ENCODE peak calls at places on chromosomes 16 and 17, in eight cellular contexts. One of them, this sample, is unnamed.

GRCh38 chr16:55567382-55567781 is 898 bp downstream of the CAPNS2 start:
- DNase-seq in cardiac fibroblast: peak; percentile 89
- DNase-seq in thoracic aorta: no peak
- DNase-seq in amniotic stem cell: no peak
- DNase-seq in NCI-H460: no peak
- DNase-seq in activated CD4-positive, CD25-positive, alpha-beta regulatory T cell treated with anti-CD3 and anti-CD28 coated beads, Interleukin-2, amount 50 U/mL, for 16 hours: no peak
- DNase-seq in HFF-Myc: no peak
- DNase-seq in NCI-H1436: no peak
- DNase-seq in this sample: no peak

GRCh38 chr16:67936124-67936875 is at the start of gene PSMB10:
- DNase-seq in NCI-H460: no peak
- DNase-seq in NCI-H1436: no peak
- DNase-seq in HFF-Myc: no peak
- DNase-seq in amniotic stem cell: peak; percentile 63
- DNase-seq in thoracic aorta: no peak
- DNase-seq in cardiac fibroblast: peak; percentile 69
- DNase-seq in activated CD4-positive, CD25-positive, alpha-beta regulatory T cell treated with anti-CD3 and anti-CD28 coated beads, Interleukin-2, amount 50 U/mL, for 16 hours: no peak
- DNase-seq in this sample: peak; percentile 40

GRCh38 chr16:49757744-49758069 is 98.2 kb downstream of the ZNF423 start:
- DNase-seq in NCI-H460: no peak
- DNase-seq in HFF-Myc: no peak
- DNase-seq in NCI-H1436: no peak
- DNase-seq in activated CD4-positive, CD25-positive, alpha-beta regulatory T cell treated with anti-CD3 and anti-CD28 coated beads, Interleukin-2, amount 50 U/mL, for 16 hours: no peak
- DNase-seq in cardiac fibroblast: no peak
- DNase-seq in amniotic stem cell: no peak
- DNase-seq in thoracic aorta: no peak
- DNase-seq in this sample: no peak

GRCh38 chr17:80720624-80721577 is 176.3 kb downstream of the RPTOR start:
- DNase-seq in thoracic aorta: no peak
- DNase-seq in activated CD4-positive, CD25-positive, alpha-beta regulatory T cell treated with anti-CD3 and anti-CD28 coated beads, Interleukin-2, amount 50 U/mL, for 16 hours: no peak
- DNase-seq in HFF-Myc: no peak
- DNase-seq in amniotic stem cell: no peak
- DNase-seq in NCI-H1436: no peak
- DNase-seq in cardiac fibroblast: peak; percentile 24
- DNase-seq in NCI-H460: peak; percentile 76
- DNase-seq in this sample: no peak

GRCh38 chr17:29091591-29092291 is 48.8 kb downstream of the PIPOX start:
- DNase-seq in amniotic stem cell: no peak
- DNase-seq in cardiac fibroblast: no peak
- DNase-seq in NCI-H1436: peak; percentile 50
- DNase-seq in thoracic aorta: no peak
- DNase-seq in HFF-Myc: no peak
- DNase-seq in NCI-H460: no peak
- DNase-seq in activated CD4-positive, CD25-positive, alpha-beta regulatory T cell treated with anti-CD3 and anti-CD28 coated beads, Interleukin-2, amount 50 U/mL, for 16 hours: no peak
- DNase-seq in this sample: peak; percentile 35

GRCh38 chr16:83717308-83717707 is 90.5 kb upstream of the HSBP1 start:
- DNase-seq in NCI-H460: no peak
- DNase-seq in NCI-H1436: no peak
- DNase-seq in HFF-Myc: no peak
- DNase-seq in activated CD4-positive, CD25-positive, alpha-beta regulatory T cell treated with anti-CD3 and anti-CD28 coated beads, Interleukin-2, amount 50 U/mL, for 16 hours: no peak
- DNase-seq in cardiac fibroblast: no peak
- DNase-seq in thoracic aorta: no peak
- DNase-seq in amniotic stem cell: no peak
- DNase-seq in this sample: no peak

GRCh38 chr17:47231334-47231733 is 22.2 kb downstream of the MYL4 start:
- DNase-seq in activated CD4-positive, CD25-positive, alpha-beta regulatory T cell treated with anti-CD3 and anti-CD28 coated beads, Interleukin-2, amount 50 U/mL, for 16 hours: no peak
- DNase-seq in HFF-Myc: no peak
- DNase-seq in thoracic aorta: no peak
- DNase-seq in amniotic stem cell: no peak
- DNase-seq in NCI-H1436: no peak
- DNase-seq in NCI-H460: no peak
- DNase-seq in cardiac fibroblast: no peak
- DNase-seq in this sample: no peak

GRCh38 chr17:34562387-34562786 is 17.0 kb upstream of the TMEM132E start:
- DNase-seq in thoracic aorta: no peak
- DNase-seq in activated CD4-positive, CD25-positive, alpha-beta regulatory T cell treated with anti-CD3 and anti-CD28 coated beads, Interleukin-2, amount 50 U/mL, for 16 hours: no peak
- DNase-seq in amniotic stem cell: no peak
- DNase-seq in cardiac fibroblast: no peak
- DNase-seq in HFF-Myc: no peak
- DNase-seq in NCI-H1436: no peak
- DNase-seq in NCI-H460: no peak
- DNase-seq in this sample: peak; percentile 38

GRCh38 chr16:85139888-85140339 is 27.6 kb upstream of the CIBAR2 start:
- DNase-seq in thoracic aorta: no peak
- DNase-seq in cardiac fibroblast: no peak
- DNase-seq in amniotic stem cell: no peak
- DNase-seq in NCI-H1436: no peak
- DNase-seq in HFF-Myc: no peak
- DNase-seq in NCI-H460: no peak
- DNase-seq in activated CD4-positive, CD25-positive, alpha-beta regulatory T cell treated with anti-CD3 and anti-CD28 coated beads, Interleukin-2, amount 50 U/mL, for 16 hours: no peak
- DNase-seq in this sample: no peak

GRCh38 chr16:69406780-69407331 is 17.6 kb upstream of the CYB5B start:
- DNase-seq in thoracic aorta: no peak
- DNase-seq in activated CD4-positive, CD25-positive, alpha-beta regulatory T cell treated with anti-CD3 and anti-CD28 coated beads, Interleukin-2, amount 50 U/mL, for 16 hours: no peak
- DNase-seq in NCI-H1436: no peak
- DNase-seq in NCI-H460: no peak
- DNase-seq in HFF-Myc: no peak
- DNase-seq in cardiac fibroblast: no peak
- DNase-seq in amniotic stem cell: no peak
- DNase-seq in this sample: peak; percentile 54

GRCh38 chr16:53090591-53091507 is 36.1 kb downstream of the CHD9 start:
- DNase-seq in thoracic aorta: peak; percentile 86
- DNase-seq in cardiac fibroblast: peak; percentile 100
- DNase-seq in NCI-H1436: no peak
- DNase-seq in NCI-H460: no peak
- DNase-seq in HFF-Myc: peak; percentile 99
- DNase-seq in activated CD4-positive, CD25-positive, alpha-beta regulatory T cell treated with anti-CD3 and anti-CD28 coated beads, Interleukin-2, amount 50 U/mL, for 16 hours: no peak
- DNase-seq in amniotic stem cell: peak; percentile 51
- DNase-seq in this sample: no peak

GRCh38 chr17:44374306-44375195 is 10.9 kb upstream of the FAM171A2 start:
- DNase-seq in NCI-H1436: no peak
- DNase-seq in NCI-H460: no peak
- DNase-seq in thoracic aorta: no peak
- DNase-seq in amniotic stem cell: no peak
- DNase-seq in cardiac fibroblast: no peak
- DNase-seq in HFF-Myc: no peak
- DNase-seq in activated CD4-positive, CD25-positive, alpha-beta regulatory T cell treated with anti-CD3 and anti-CD28 coated beads, Interleukin-2, amount 50 U/mL, for 16 hours: no peak
- DNase-seq in this sample: no peak

GRCh38 chr17:14704121-14704520 is 403.2 kb downstream of the HS3ST3B1 start:
- DNase-seq in thoracic aorta: no peak
- DNase-seq in activated CD4-positive, CD25-positive, alpha-beta regulatory T cell treated with anti-CD3 and anti-CD28 coated beads, Interleukin-2, amount 50 U/mL, for 16 hours: no peak
- DNase-seq in amniotic stem cell: no peak
- DNase-seq in NCI-H1436: no peak
- DNase-seq in NCI-H460: no peak
- DNase-seq in cardiac fibroblast: no peak
- DNase-seq in HFF-Myc: no peak
- DNase-seq in this sample: no peak

GRCh38 chr17:78374631-78375274 is 3.7 kb upstream of the PGS1 start:
- DNase-seq in HFF-Myc: no peak
- DNase-seq in NCI-H1436: no peak
- DNase-seq in activated CD4-positive, CD25-positive, alpha-beta regulatory T cell treated with anti-CD3 and anti-CD28 coated beads, Interleukin-2, amount 50 U/mL, for 16 hours: no peak
- DNase-seq in cardiac fibroblast: peak; percentile 90
- DNase-seq in thoracic aorta: no peak
- DNase-seq in NCI-H460: no peak
- DNase-seq in amniotic stem cell: peak; percentile 49
- DNase-seq in this sample: no peak

GRCh38 chr16:64356267-64356666 is 765.6 kb downstream of the CDH11 start:
- DNase-seq in activated CD4-positive, CD25-positive, alpha-beta regulatory T cell treated with anti-CD3 and anti-CD28 coated beads, Interleukin-2, amount 50 U/mL, for 16 hours: no peak
- DNase-seq in NCI-H460: no peak
- DNase-seq in thoracic aorta: no peak
- DNase-seq in HFF-Myc: peak; percentile 51
- DNase-seq in cardiac fibroblast: peak; percentile 78
- DNase-seq in amniotic stem cell: peak; percentile 41
- DNase-seq in NCI-H1436: no peak
- DNase-seq in this sample: no peak

GRCh38 chr17:38721802-38722201 is 8.3 kb upstream of the CISD3 start:
- DNase-seq in cardiac fibroblast: no peak
- DNase-seq in NCI-H1436: no peak
- DNase-seq in HFF-Myc: no peak
- DNase-seq in NCI-H460: no peak
- DNase-seq in thoracic aorta: no peak
- DNase-seq in amniotic stem cell: no peak
- DNase-seq in activated CD4-positive, CD25-positive, alpha-beta regulatory T cell treated with anti-CD3 and anti-CD28 coated beads, Interleukin-2, amount 50 U/mL, for 16 hours: no peak
- DNase-seq in this sample: no peak

GRCh38 chr17:78800132-78800931 is 18.3 kb upstream of the CYTH1 start:
- DNase-seq in NCI-H1436: no peak
- DNase-seq in HFF-Myc: no peak
- DNase-seq in cardiac fibroblast: no peak
- DNase-seq in NCI-H460: no peak
- DNase-seq in thoracic aorta: no peak
- DNase-seq in activated CD4-positive, CD25-positive, alpha-beta regulatory T cell treated with anti-CD3 and anti-CD28 coated beads, Interleukin-2, amount 50 U/mL, for 16 hours: no peak
- DNase-seq in amniotic stem cell: no peak
- DNase-seq in this sample: no peak

GRCh38 chr16:19143241-19143640 is 24.8 kb upstream of the SYT17 start:
- DNase-seq in activated CD4-positive, CD25-positive, alpha-beta regulatory T cell treated with anti-CD3 and anti-CD28 coated beads, Interleukin-2, amount 50 U/mL, for 16 hours: no peak
- DNase-seq in thoracic aorta: no peak
- DNase-seq in HFF-Myc: no peak
- DNase-seq in cardiac fibroblast: no peak
- DNase-seq in amniotic stem cell: no peak
- DNase-seq in NCI-H460: no peak
- DNase-seq in NCI-H1436: no peak
- DNase-seq in this sample: peak; percentile 48

GRCh38 chr17:57342963-57343589 is 86.8 kb downstream of the MSI2 start:
- DNase-seq in activated CD4-positive, CD25-positive, alpha-beta regulatory T cell treated with anti-CD3 and anti-CD28 coated beads, Interleukin-2, amount 50 U/mL, for 16 hours: no peak
- DNase-seq in NCI-H460: no peak
- DNase-seq in amniotic stem cell: no peak
- DNase-seq in thoracic aorta: no peak
- DNase-seq in cardiac fibroblast: no peak
- DNase-seq in NCI-H1436: no peak
- DNase-seq in HFF-Myc: no peak
- DNase-seq in this sample: no peak

GRCh38 chr17:49703557-49704277 is 4.0 kb downstream of the SLC35B1 start:
- DNase-seq in thoracic aorta: no peak
- DNase-seq in NCI-H1436: no peak
- DNase-seq in activated CD4-positive, CD25-positive, alpha-beta regulatory T cell treated with anti-CD3 and anti-CD28 coated beads, Interleukin-2, amount 50 U/mL, for 16 hours: no peak
- DNase-seq in amniotic stem cell: no peak
- DNase-seq in HFF-Myc: peak; percentile 12
- DNase-seq in NCI-H460: peak; percentile 26
- DNase-seq in cardiac fibroblast: peak; percentile 71
- DNase-seq in this sample: peak; percentile 30

GRCh38 chr16:31127182-31127581 is 8.3 kb downstream of the PRSS8 start:
- DNase-seq in cardiac fibroblast: no peak
- DNase-seq in activated CD4-positive, CD25-positive, alpha-beta regulatory T cell treated with anti-CD3 and anti-CD28 coated beads, Interleukin-2, amount 50 U/mL, for 16 hours: no peak
- DNase-seq in NCI-H1436: no peak
- DNase-seq in NCI-H460: no peak
- DNase-seq in thoracic aorta: no peak
- DNase-seq in amniotic stem cell: no peak
- DNase-seq in HFF-Myc: no peak
- DNase-seq in this sample: no peak

GRCh38 chr17:38617074-38617860 is 11.5 kb upstream of the SRCIN1 start:
- DNase-seq in NCI-H1436: no peak
- DNase-seq in NCI-H460: no peak
- DNase-seq in cardiac fibroblast: no peak
- DNase-seq in activated CD4-positive, CD25-positive, alpha-beta regulatory T cell treated with anti-CD3 and anti-CD28 coated beads, Interleukin-2, amount 50 U/mL, for 16 hours: no peak
- DNase-seq in amniotic stem cell: no peak
- DNase-seq in thoracic aorta: no peak
- DNase-seq in HFF-Myc: no peak
- DNase-seq in this sample: peak; percentile 37

GRCh38 chr17:69539781-69540319 is 125.4 kb downstream of the MAP2K6 start:
- DNase-seq in cardiac fibroblast: peak; percentile 53
- DNase-seq in NCI-H460: no peak
- DNase-seq in amniotic stem cell: peak; percentile 29
- DNase-seq in HFF-Myc: peak; percentile 82
- DNase-seq in activated CD4-positive, CD25-positive, alpha-beta regulatory T cell treated with anti-CD3 and anti-CD28 coated beads, Interleukin-2, amount 50 U/mL, for 16 hours: no peak
- DNase-seq in NCI-H1436: no peak
- DNase-seq in thoracic aorta: no peak
- DNase-seq in this sample: no peak

GRCh38 chr16:79601978-79602609 is 1.6 kb upstream of the MAF start:
- DNase-seq in cardiac fibroblast: peak; percentile 82
- DNase-seq in amniotic stem cell: no peak
- DNase-seq in NCI-H460: peak; percentile 56
- DNase-seq in NCI-H1436: peak; percentile 65
- DNase-seq in HFF-Myc: peak; percentile 31
- DNase-seq in activated CD4-positive, CD25-positive, alpha-beta regulatory T cell treated with anti-CD3 and anti-CD28 coated beads, Interleukin-2, amount 50 U/mL, for 16 hours: peak; percentile 82
- DNase-seq in thoracic aorta: peak; percentile 29
- DNase-seq in this sample: peak; percentile 49

GRCh38 chr17:27602721-27603445 is 28.1 kb upstream of the LGALS9 start:
- DNase-seq in NCI-H460: peak; percentile 65
- DNase-seq in amniotic stem cell: peak; percentile 32
- DNase-seq in activated CD4-positive, CD25-positive, alpha-beta regulatory T cell treated with anti-CD3 and anti-CD28 coated beads, Interleukin-2, amount 50 U/mL, for 16 hours: peak; percentile 31
- DNase-seq in HFF-Myc: no peak
- DNase-seq in thoracic aorta: peak; percentile 41
- DNase-seq in NCI-H1436: peak; percentile 58
- DNase-seq in cardiac fibroblast: peak; percentile 80
- DNase-seq in this sample: peak; percentile 70

GRCh38 chr17:79513805-79514535 is 96.9 kb downstream of the RBFOX3 start:
- DNase-seq in amniotic stem cell: no peak
- DNase-seq in activated CD4-positive, CD25-positive, alpha-beta regulatory T cell treated with anti-CD3 and anti-CD28 coated beads, Interleukin-2, amount 50 U/mL, for 16 hours: no peak
- DNase-seq in thoracic aorta: no peak
- DNase-seq in NCI-H1436: no peak
- DNase-seq in NCI-H460: no peak
- DNase-seq in cardiac fibroblast: no peak
- DNase-seq in HFF-Myc: no peak
- DNase-seq in this sample: no peak

GRCh38 chr17:37450090-37450489 is 39.6 kb upstream of the DUSP14 start:
- DNase-seq in thoracic aorta: no peak
- DNase-seq in HFF-Myc: no peak
- DNase-seq in amniotic stem cell: no peak
- DNase-seq in activated CD4-positive, CD25-positive, alpha-beta regulatory T cell treated with anti-CD3 and anti-CD28 coated beads, Interleukin-2, amount 50 U/mL, for 16 hours: no peak
- DNase-seq in cardiac fibroblast: no peak
- DNase-seq in NCI-H460: no peak
- DNase-seq in NCI-H1436: no peak
- DNase-seq in this sample: no peak

GRCh38 chr17:50426814-50427787 is 1.1 kb downstream of the ACSF2 start:
- DNase-seq in HFF-Myc: no peak
- DNase-seq in NCI-H1436: no peak
- DNase-seq in activated CD4-positive, CD25-positive, alpha-beta regulatory T cell treated with anti-CD3 and anti-CD28 coated beads, Interleukin-2, amount 50 U/mL, for 16 hours: no peak
- DNase-seq in NCI-H460: peak; percentile 25
- DNase-seq in thoracic aorta: no peak
- DNase-seq in cardiac fibroblast: peak; percentile 37
- DNase-seq in amniotic stem cell: no peak
- DNase-seq in this sample: peak; percentile 49

GRCh38 chr16:75742424-75743047 is 16.2 kb upstream of the CPHXL start:
- DNase-seq in thoracic aorta: no peak
- DNase-seq in amniotic stem cell: no peak
- DNase-seq in cardiac fibroblast: no peak
- DNase-seq in HFF-Myc: no peak
- DNase-seq in NCI-H460: no peak
- DNase-seq in activated CD4-positive, CD25-positive, alpha-beta regulatory T cell treated with anti-CD3 and anti-CD28 coated beads, Interleukin-2, amount 50 U/mL, for 16 hours: no peak
- DNase-seq in NCI-H1436: no peak
- DNase-seq in this sample: no peak

GRCh38 chr17:28720247-28720996 is 637 bp downstream of the RPL23A start:
- DNase-seq in thoracic aorta: no peak
- DNase-seq in activated CD4-positive, CD25-positive, alpha-beta regulatory T cell treated with anti-CD3 and anti-CD28 coated beads, Interleukin-2, amount 50 U/mL, for 16 hours: no peak
- DNase-seq in HFF-Myc: no peak
- DNase-seq in amniotic stem cell: no peak
- DNase-seq in cardiac fibroblast: no peak
- DNase-seq in NCI-H1436: no peak
- DNase-seq in NCI-H460: no peak
- DNase-seq in this sample: no peak

GRCh38 chr16:31351937-31352315 is 3.0 kb upstream of the ITGAX start:
- DNase-seq in HFF-Myc: no peak
- DNase-seq in NCI-H1436: no peak
- DNase-seq in activated CD4-positive, CD25-positive, alpha-beta regulatory T cell treated with anti-CD3 and anti-CD28 coated beads, Interleukin-2, amount 50 U/mL, for 16 hours: no peak
- DNase-seq in thoracic aorta: no peak
- DNase-seq in NCI-H460: no peak
- DNase-seq in cardiac fibroblast: no peak
- DNase-seq in amniotic stem cell: no peak
- DNase-seq in this sample: no peak

GRCh38 chr17:32551186-32551955 is 64.6 kb downstream of the CDK5R1 start:
- DNase-seq in cardiac fibroblast: peak; percentile 14
- DNase-seq in amniotic stem cell: no peak
- DNase-seq in NCI-H460: no peak
- DNase-seq in HFF-Myc: no peak
- DNase-seq in activated CD4-positive, CD25-positive, alpha-beta regulatory T cell treated with anti-CD3 and anti-CD28 coated beads, Interleukin-2, amount 50 U/mL, for 16 hours: no peak
- DNase-seq in NCI-H1436: no peak
- DNase-seq in thoracic aorta: no peak
- DNase-seq in this sample: no peak

GRCh38 chr17:1786708-1787107 is 24.8 kb downstream of the SERPINF1 start:
- DNase-seq in thoracic aorta: no peak
- DNase-seq in amniotic stem cell: no peak
- DNase-seq in activated CD4-positive, CD25-positive, alpha-beta regulatory T cell treated with anti-CD3 and anti-CD28 coated beads, Interleukin-2, amount 50 U/mL, for 16 hours: no peak
- DNase-seq in NCI-H1436: no peak
- DNase-seq in NCI-H460: no peak
- DNase-seq in HFF-Myc: no peak
- DNase-seq in cardiac fibroblast: no peak
- DNase-seq in this sample: no peak

GRCh38 chr17:44121997-44122824 is 1.2 kb downstream of the HDAC5 start:
- DNase-seq in HFF-Myc: no peak
- DNase-seq in NCI-H1436: no peak
- DNase-seq in activated CD4-positive, CD25-positive, alpha-beta regulatory T cell treated with anti-CD3 and anti-CD28 coated beads, Interleukin-2, amount 50 U/mL, for 16 hours: no peak
- DNase-seq in NCI-H460: no peak
- DNase-seq in amniotic stem cell: no peak
- DNase-seq in thoracic aorta: no peak
- DNase-seq in cardiac fibroblast: no peak
- DNase-seq in this sample: no peak

This sample was measured in BE2C.